ENCODE peak calls at places on chromosomes 16 and 17, in six cellular contexts. O, C, G, H, W and I are unnamed samples.

GRCh38 chr16:2898831-2899563 is 12.7 kb upstream of the FLYWCH1 start:
- DNase-seq in O (no peak), C (no peak), G (no peak), H (no peak), W (no peak), I (no peak)

GRCh38 chr16:46884513-46885293 is 541 bp downstream of the GPT2 start:
- DNase-seq in O (no peak), C (no peak), G (no peak), H (peak), W (no peak), I (peak)

GRCh38 chr16:82629441-82630027 is 2.8 kb downstream of the CDH13 start:
- DNase-seq in O (no peak), C (peak), G (no peak), H (peak), W (peak), I (no peak)

GRCh38 chr17:49850772-49851386 is 3.0 kb upstream of the TAC4 start:
- DNase-seq in O (no peak), C (no peak), G (no peak), H (peak), W (no peak), I (no peak)

GRCh38 chr16:88527186-88527936 is 42.8 kb upstream of the ZC3H18 start:
- DNase-seq in O (peak), C (peak), G (peak), H (peak), W (peak), I (peak)

GRCh38 chr16:1193143-1193824 is 31.8 kb downstream of the TPSG1 start:
- DNase-seq in O (no peak), C (no peak), G (no peak), H (no peak), W (no peak), I (no peak)

GRCh38 chr17:57750109-57750845 is 5.2 kb upstream of the CCDC182 start:
- DNase-seq in O (no peak), C (no peak), G (no peak), H (no peak), W (no peak), I (no peak)

GRCh38 chr17:21677911-21678310 is 14.4 kb upstream of the KCNJ18 start:
- DNase-seq in O (no peak), C (no peak), G (no peak), H (no peak), W (no peak), I (no peak)

GRCh38 chr16:66428682-66429251 is 1.7 kb downstream of the BEAN1 start:
- DNase-seq in O (no peak), C (no peak), G (no peak), H (no peak), W (no peak), I (no peak)

GRCh38 chr16:13298676-13299075 is 397.3 kb downstream of the SHISA9 start:
- DNase-seq in O (no peak), C (no peak), G (no peak), H (no peak), W (no peak), I (no peak)

GRCh38 chr17:31373150-31374082 is 18.1 kb upstream of the RAB11FIP4 start:
- DNase-seq in O (no peak), C (peak), G (no peak), H (peak), W (peak), I (no peak)

GRCh38 chr16:87918866-87919680 is 17.3 kb downstream of the CA5A start:
- DNase-seq in O (no peak), C (no peak), G (no peak), H (peak), W (peak), I (no peak)

GRCh38 chr16:3637371-3637923 is 17.0 kb upstream of the DNASE1 start:
- DNase-seq in O (peak), C (no peak), G (peak), H (peak), W (no peak), I (peak)

GRCh38 chr16:87178977-87179376 is 138.2 kb downstream of the C16orf95 start:
- DNase-seq in O (no peak), C (peak), G (no peak), H (peak), W (peak), I (no peak)

GRCh38 chr17:32445075-32445427 is 741 bp downstream of the PSMD11 start:
- DNase-seq in O (peak), C (peak), G (peak), H (peak), W (peak), I (no peak)

GRCh38 chr17:45364531-45365390 is 47.9 kb upstream of the MAP3K14 start:
- DNase-seq in O (no peak), C (peak), G (no peak), H (peak), W (peak), I (no peak)

GRCh38 chr16:50538411-50539052 is 9.7 kb upstream of the NKD1 start:
- DNase-seq in O (no peak), C (no peak), G (no peak), H (no peak), W (no peak), I (no peak)

GRCh38 chr17:16374129-16374528 is 6.8 kb upstream of the UBB start:
- DNase-seq in O (peak), C (peak), G (no peak), H (peak), W (peak), I (no peak)

GRCh38 chr16:84834403-84834772 is 14.6 kb downstream of the CRISPLD2 start:
- DNase-seq in O (no peak), C (no peak), G (no peak), H (no peak), W (peak), I (no peak)

GRCh38 chr16:65071371-65072311 is 50.2 kb downstream of the CDH11 start:
- DNase-seq in O (peak), C (peak), G (no peak), H (peak), W (peak), I (no peak)

GRCh38 chr16:81659249-81659648 is 119.8 kb upstream of the PLCG2 start:
- DNase-seq in O (no peak), C (no peak), G (no peak), H (no peak), W (no peak), I (no peak)

GRCh38 chr17:20284575-20284974 is 182.8 kb downstream of the LGALS9B start:
- DNase-seq in O (no peak), C (no peak), G (no peak), H (no peak), W (no peak), I (no peak)

GRCh38 chr17:33838281-33838680 is 416.8 kb upstream of the CCL2 start:
- DNase-seq in O (no peak), C (no peak), G (no peak), H (no peak), W (no peak), I (no peak)

GRCh38 chr17:73533127-73533526 is 111.1 kb downstream of the SDK2 start:
- DNase-seq in O (no peak), C (no peak), G (no peak), H (no peak), W (no peak), I (no peak)

GRCh38 chr16:28293589-28293935 is 1.2 kb downstream of the SBK1 start:
- DNase-seq in O (no peak), C (no peak), G (no peak), H (no peak), W (no peak), I (no peak)

GRCh38 chr17:2406903-2407790 is 6.3 kb upstream of the MNT start:
- DNase-seq in O (peak), C (peak), G (no peak), H (peak), W (peak), I (no peak)

GRCh38 chr17:43018008-43018853 is 4.0 kb downstream of the VAT1 start:
- DNase-seq in O (no peak), C (no peak), G (no peak), H (peak), W (no peak), I (no peak)

GRCh38 chr16:52873997-52874500 is 178.6 kb downstream of the CHD9NB start:
- DNase-seq in O (no peak), C (no peak), G (no peak), H (no peak), W (no peak), I (no peak)

GRCh38 chr16:48282636-48283263 is 35.4 kb upstream of the ABCC11 start:
- DNase-seq in O (no peak), C (no peak), G (no peak), H (no peak), W (peak), I (no peak)